ENCODE peak calls at places on chromosomes 11 and 22, in four cellular contexts. D is HepG2, J is K562, M is WTC11. N is an unnamed sample.

GRCh38 chr11:67309166-67309565 is 5.8 kb downstream of the SSH3 start:
- DNase-seq in J (no peak), D (no peak), M (no peak), N (no peak)

GRCh38 chr11:59102259-59102765 is 4.7 kb upstream of the FAM111B start:
- DNase-seq in J (peak), D (no peak), M (peak), N (no peak)

GRCh38 chr11:24935059-24935458 is 438.2 kb downstream of the LUZP2 start:
- DNase-seq in J (no peak), D (no peak), M (no peak), N (no peak)

GRCh38 chr22:37887610-37888378 is 18.3 kb upstream of the MICALL1 start:
- DNase-seq in J (no peak), D (no peak), M (no peak), N (no peak)

GRCh38 chr11:43833657-43834073 is 47.0 kb upstream of the ALKBH3 start:
- DNase-seq in D (peak), J (no peak), M (no peak), N (peak)

GRCh38 chr22:43376765-43377485 is 33.8 kb upstream of the SCUBE1 start:
- DNase-seq in M (no peak), J (no peak), D (no peak), N (no peak)

GRCh38 chr22:44399906-44400762 is 87.4 kb upstream of the SHISAL1 start:
- DNase-seq in M (no peak), J (no peak), D (no peak), N (peak)

GRCh38 chr22:49365191-49365837 is 462.4 kb downstream of the BRD1 start:
- DNase-seq in J (no peak), M (no peak), D (no peak), N (no peak)

GRCh38 chr11:105619556-105619955 is 9.7 kb downstream of the GRIA4 start:
- DNase-seq in M (no peak), D (no peak), J (no peak), N (no peak)

GRCh38 chr11:78798567-78799170 is 224.0 kb upstream of the NARS2 start:
- DNase-seq in J (peak), D (peak), M (peak), N (peak)

GRCh38 chr11:45580399-45580798 is 85.0 kb downstream of the CHST1 start:
- DNase-seq in D (no peak), J (peak), M (peak), N (no peak)

GRCh38 chr11:45573728-45574127 is 91.7 kb downstream of the CHST1 start:
- DNase-seq in D (no peak), J (no peak), M (no peak), N (no peak)

GRCh38 chr11:45577755-45578154 is 87.7 kb downstream of the CHST1 start:
- DNase-seq in M (no peak), D (no peak), J (no peak), N (no peak)

GRCh38 chr11:45576461-45577215 is 88.8 kb downstream of the CHST1 start:
- DNase-seq in D (no peak), J (no peak), M (no peak), N (no peak)

DNA sequence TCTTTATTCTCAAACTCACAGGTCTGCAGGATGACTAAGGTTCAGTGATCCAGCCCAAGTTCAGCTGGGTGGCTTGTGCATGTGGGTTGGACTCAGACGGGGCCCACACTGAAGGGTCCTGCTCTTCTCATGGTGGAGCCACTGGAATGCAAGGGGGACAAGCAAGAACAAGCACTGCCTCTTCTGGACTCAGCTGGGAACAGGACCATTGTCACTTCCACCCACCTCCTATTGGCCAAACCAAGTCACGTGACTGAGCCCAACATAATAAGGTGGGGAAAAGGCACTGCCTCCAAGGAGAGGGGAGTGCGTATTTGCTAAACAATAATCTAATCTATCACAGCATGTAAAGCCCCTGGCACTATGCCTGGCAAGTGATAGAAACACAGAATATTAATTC is 87.1 kb downstream of the CHST1 start:
- DNase-seq in M (no peak), J (peak), D (no peak), N (peak)
- TF ChIP-seq FOXJ3 in M (no peak), J (no peak), D (no peak), N (no peak)

DNA sequence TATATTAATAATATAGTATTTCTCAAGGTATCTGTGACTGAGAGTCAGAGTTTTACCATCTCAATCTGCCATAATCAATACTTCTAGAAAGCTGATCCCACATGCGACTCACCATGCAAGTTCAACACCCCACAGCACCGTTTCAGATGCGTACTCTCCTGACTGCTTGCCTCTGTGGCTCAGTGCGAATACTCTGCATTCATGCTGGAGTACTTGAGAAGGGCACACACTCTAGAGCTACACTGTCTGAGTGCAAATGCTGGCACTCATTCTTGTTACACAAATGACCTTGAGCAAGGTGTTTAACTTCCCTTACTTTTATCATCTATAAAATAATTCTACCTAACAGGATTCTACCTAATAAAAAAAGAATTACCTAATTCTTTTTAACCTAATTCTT is 12.5 kb downstream of the SNU13 start:
- DNase-seq in D (no peak), M (no peak), J (no peak), N (no peak)
- TF ChIP-seq FOXJ3 in D (no peak), M (no peak), J (no peak), N (no peak)

GRCh38 chr11:288328-289144 is at the start of gene PGGHG:
- DNase-seq in J (peak), M (peak), D (no peak), N (peak)
- TF ChIP-seq FOXJ3 in J (no peak), M (no peak), D (no peak), N (no peak)

DNA sequence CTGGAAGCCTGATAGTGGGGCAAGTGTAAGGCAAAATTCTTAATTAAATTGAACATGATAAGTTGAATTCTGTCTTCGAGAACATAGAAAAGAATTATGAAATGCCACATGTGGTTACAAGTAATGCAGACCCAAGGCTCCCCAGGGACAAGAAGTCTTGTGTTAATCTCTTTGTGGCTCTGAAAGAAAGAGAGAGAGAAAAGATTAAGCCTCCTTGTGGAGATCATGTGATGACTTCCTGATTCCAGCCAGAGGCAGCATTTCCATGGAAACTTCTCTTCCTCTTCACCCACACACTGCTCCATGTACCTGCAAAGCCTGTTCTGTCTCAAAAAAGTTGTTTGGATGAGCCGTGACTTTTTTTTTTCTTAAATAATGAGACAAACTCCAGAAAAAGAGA is 1.9 kb upstream of the TYR start:
- DNase-seq in M (no peak), J (no peak), D (no peak), N (no peak)
- TF ChIP-seq FOXJ3 in M (no peak), J (no peak), D (no peak), N (no peak)

DNA sequence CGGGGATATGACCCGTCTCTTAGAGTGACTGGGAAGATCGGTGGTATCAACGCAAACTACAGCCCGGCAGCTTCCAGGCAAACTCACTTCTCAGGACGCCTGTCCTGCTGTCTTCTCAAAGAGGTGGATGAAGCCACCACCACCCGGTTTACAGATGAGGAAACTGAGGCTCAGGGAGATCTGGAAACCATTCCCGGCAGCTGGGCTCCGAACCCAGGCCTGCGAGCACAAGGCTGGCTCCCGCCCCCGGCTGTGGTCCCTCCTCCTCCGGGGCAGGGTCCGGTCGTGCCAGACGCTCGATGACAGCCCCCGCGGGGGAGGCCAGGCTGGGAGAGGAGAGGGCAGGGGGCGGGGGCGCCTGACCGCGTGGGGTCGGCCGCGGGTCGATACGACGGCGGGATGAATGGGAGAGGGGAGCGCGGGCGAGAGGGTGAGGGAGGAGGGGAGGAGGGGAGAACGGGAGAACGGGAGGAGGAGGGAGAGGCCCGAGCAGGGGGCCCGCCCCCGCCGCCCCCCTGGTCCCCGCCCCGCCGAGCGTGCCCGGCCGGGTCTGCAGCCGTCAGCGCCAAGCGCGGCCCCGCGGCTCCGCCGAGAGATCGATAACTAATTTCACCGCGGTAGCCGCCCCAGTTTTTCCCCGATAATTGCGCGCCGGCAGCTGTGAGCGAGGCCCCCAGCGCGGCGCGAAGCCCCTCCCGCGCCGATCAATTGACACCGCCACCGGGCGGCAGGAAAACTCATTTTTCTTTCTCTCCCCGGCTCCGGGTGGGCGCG is 14.0 kb downstream of the IGLL1 start:
- DNase-seq in J (no peak), M (peak), D (peak), N (peak)
- TF ChIP-seq FOXJ3 in J (no peak), M (no peak), D (no peak), N (no peak)

GRCh38 chr22:36344106-36344827 is 43.5 kb downstream of the MYH9 start:
- DNase-seq in M (no peak), J (no peak), D (no peak), N (no peak)
- TF ChIP-seq FOXJ3 in M (no peak), J (no peak), D (no peak), N (no peak)

GRCh38 chr11:61377461-61378160 is 14.8 kb upstream of the TMEM216 start:
- DNase-seq in J (no peak), M (no peak), D (no peak), N (no peak)
- TF ChIP-seq FOXJ3 in J (no peak), M (no peak), D (no peak), N (no peak)

GRCh38 chr22:23067023-23067650 is 3.2 kb upstream of the GNAZ start:
- DNase-seq in M (peak), D (no peak), J (no peak), N (no peak)

GRCh38 chr22:23067691-23068090 is 2.6 kb upstream of the GNAZ start:
- DNase-seq in J (no peak), M (no peak), D (no peak), N (no peak)

GRCh38 chr22:23065069-23065451 is 5.3 kb upstream of the GNAZ start:
- DNase-seq in D (no peak), M (peak), J (no peak), N (peak)

GRCh38 chr22:23065495-23066122 is 4.7 kb upstream of the GNAZ start:
- DNase-seq in D (no peak), M (peak), J (no peak), N (peak)

GRCh38 chr22:23066200-23067022 is 3.9 kb upstream of the GNAZ start:
- DNase-seq in M (peak), J (no peak), D (no peak), N (no peak)
- TF ChIP-seq FOXJ3 in M (no peak), J (no peak), D (no peak), N (no peak)